ENCODE peak calls at places on chromosomes 16 and 17, in five cellular contexts. U is adrenal gland, R is H9, M is GM12878, C is endodermal cell. X is an unnamed sample.

GRCh38 chr17:10295728-10296343 is 77.0 kb downstream of the MYH13 start:
- DNase-seq in U (peak), C (peak), M (peak), R (peak), X (peak)

GRCh38 chr16:89047331-89048086 is 46.1 kb upstream of the ACSF3 start:
- DNase-seq in C (no peak), U (no peak), M (no peak), R (no peak), X (no peak)

GRCh38 chr17:57609125-57609877 is 135.8 kb downstream of the CCDC182 start:
- DNase-seq in U (no peak), R (no peak), M (no peak), C (no peak), X (no peak)

GRCh38 chr16:57653936-57654335 is 14.2 kb upstream of the ADGRG3 start:
- DNase-seq in U (no peak), R (no peak), M (no peak), C (no peak), X (peak)

GRCh38 chr17:62140836-62141235 is 75.8 kb upstream of the MED13 start:
- DNase-seq in R (no peak), C (no peak), M (no peak), U (peak), X (no peak)

GRCh38 chr17:61331178-61331577 is 68.5 kb upstream of the TBX2 start:
- DNase-seq in C (no peak), U (no peak), M (no peak), R (no peak), X (no peak)

GRCh38 chr16:74455213-74455612 is 33.9 kb upstream of the CLEC18B start:
- DNase-seq in R (no peak), C (no peak), M (no peak), U (no peak), X (peak)

GRCh38 chr17:36602030-36602737 is 801 bp downstream of the MRM1 start:
- DNase-seq in M (no peak), C (peak), U (no peak), R (peak), X (no peak)

GRCh38 chr17:71413935-71414334 is 706.9 kb upstream of the SOX9 start:
- DNase-seq in U (no peak), M (no peak), R (no peak), C (no peak), X (no peak)
- H3K27ac ChIP-seq in U (no peak), M (no peak), R (no peak), C (no peak), X (no peak)

DNA sequence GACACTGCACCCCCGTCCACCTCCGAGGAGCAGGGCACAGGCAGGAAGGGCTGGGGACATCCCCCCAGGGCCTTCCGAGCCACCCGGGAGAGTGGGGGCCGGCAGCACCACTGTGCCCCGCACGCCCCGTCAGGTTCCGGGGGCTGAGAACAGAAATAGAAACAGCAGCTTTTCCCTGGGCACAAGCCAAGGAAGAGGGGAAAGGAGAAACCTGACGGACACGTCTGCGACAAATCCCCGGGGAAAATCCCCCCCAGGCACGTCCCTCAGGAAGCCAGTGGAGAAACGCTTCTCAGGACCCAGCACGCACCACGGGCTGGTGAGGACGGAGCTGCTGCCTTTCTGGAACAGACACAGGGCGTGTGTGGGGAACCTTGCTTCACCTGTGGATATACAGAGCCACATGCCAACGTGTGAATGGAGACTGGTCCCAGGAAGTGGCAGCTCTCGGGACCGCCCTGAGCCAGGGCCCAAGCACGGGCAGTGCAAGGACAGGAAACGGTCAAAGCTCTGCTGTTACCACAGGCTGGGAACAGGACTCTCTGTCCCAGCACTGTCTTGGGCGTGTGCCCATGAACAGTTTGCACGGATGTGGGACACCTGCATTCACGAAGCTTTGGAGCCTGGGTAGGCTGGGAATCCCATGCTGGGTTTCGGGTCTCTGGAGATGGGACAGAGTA is 1.2 kb upstream of the TMEM204 start:
- DNase-seq in C (no peak), U (no peak), R (no peak), M (no peak), X (no peak)
- H3K27ac ChIP-seq in C (no peak), U (peak), R (no peak), M (no peak), X (peak)

DNA sequence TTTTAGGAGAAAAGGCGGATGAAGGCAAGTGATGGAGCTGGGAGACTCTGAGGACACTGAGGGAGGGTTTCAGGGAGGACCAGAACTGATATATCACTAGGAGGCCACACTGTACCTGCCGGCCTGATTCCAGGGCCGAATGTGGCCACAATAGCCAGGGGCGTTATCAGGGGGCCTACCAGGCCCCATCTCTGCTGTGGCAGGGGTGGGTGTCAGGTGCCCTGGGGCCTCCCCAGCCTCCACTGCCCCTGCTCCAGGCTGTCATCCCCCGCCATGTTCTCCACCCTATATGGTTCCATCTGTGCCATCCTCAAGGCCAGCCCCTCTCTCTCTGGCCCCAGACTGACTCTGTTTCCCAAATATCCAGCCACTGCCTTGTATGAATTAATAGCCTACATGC is 246.5 kb downstream of the GSG1L start:
- DNase-seq in R (no peak), M (no peak), U (no peak), C (no peak), X (no peak)
- H3K27ac ChIP-seq in R (no peak), M (no peak), U (no peak), C (no peak), X (no peak)

GRCh38 chr17:1149869-1150268 is 29.9 kb downstream of the ABR start:
- DNase-seq in C (no peak), M (no peak), U (no peak), R (no peak), X (no peak)
- H3K27ac ChIP-seq in C (no peak), M (no peak), U (no peak), R (no peak), X (no peak)

GRCh38 chr17:68293490-68294195 is 2.3 kb downstream of the ARSG start:
- DNase-seq in C (no peak), U (no peak), M (no peak), R (no peak), X (no peak)
- H3K27ac ChIP-seq in C (no peak), U (no peak), M (no peak), R (no peak), X (no peak)

X was measured in RWPE1.